ENCODE peak calls at places on chromosome 6, in five cellular contexts. One of them, this sample, is unnamed.

GRCh38 chr6:91276315-91276714 is 689.4 kb upstream of the MAP3K7 start:
- DNase-seq in NT2/D1: no peak
- DNase-seq in GM12878: no peak
- DNase-seq in HepG2: peak; percentile 3
- DNase-seq in H1: no peak
- DNase-seq in this sample: peak; percentile 40

GRCh38 chr6:100465701-100466409 is 1.1 kb upstream of the SIM1 start:
- DNase-seq in GM12878: no peak
- DNase-seq in HepG2: no peak
- DNase-seq in NT2/D1: no peak
- DNase-seq in H1: no peak
- DNase-seq in this sample: no peak

GRCh38 chr6:113522376-113522775 is 334.8 kb upstream of the MARCKS start:
- DNase-seq in HepG2: no peak
- DNase-seq in H1: no peak
- DNase-seq in NT2/D1: no peak
- DNase-seq in GM12878: no peak
- DNase-seq in this sample: no peak

GRCh38 chr6:10487668-10488327 is 33.4 kb upstream of the GCNT2 start:
- DNase-seq in H1: peak; percentile 25
- DNase-seq in HepG2: no peak
- DNase-seq in NT2/D1: no peak
- DNase-seq in GM12878: no peak
- DNase-seq in this sample: no peak

GRCh38 chr6:170485159-170485558 is 67.9 kb downstream of the PSMB1 start:
- DNase-seq in GM12878: no peak
- DNase-seq in HepG2: no peak
- DNase-seq in H1: no peak
- DNase-seq in NT2/D1: no peak
- DNase-seq in this sample: no peak

GRCh38 chr6:35302604-35303218 is 5.1 kb downstream of the DEF6 start:
- DNase-seq in H1: no peak
- DNase-seq in GM12878: peak; percentile 77
- DNase-seq in HepG2: no peak
- DNase-seq in NT2/D1: peak; percentile 20
- DNase-seq in this sample: no peak

GRCh38 chr6:152595507-152595906 is 41.7 kb downstream of the SYNE1 start:
- DNase-seq in HepG2: peak; percentile 16
- DNase-seq in NT2/D1: no peak
- DNase-seq in GM12878: no peak
- DNase-seq in H1: no peak
- DNase-seq in this sample: peak; percentile 45

GRCh38 chr6:116019428-116019827 is 41.3 kb downstream of the FRK start:
- DNase-seq in GM12878: peak; percentile 85
- DNase-seq in NT2/D1: no peak
- DNase-seq in HepG2: no peak
- DNase-seq in H1: no peak
- DNase-seq in this sample: no peak

GRCh38 chr6:149317656-149318571 is at the start of gene TAB2:
- DNase-seq in NT2/D1: no peak
- DNase-seq in H1: no peak
- DNase-seq in GM12878: no peak
- DNase-seq in HepG2: no peak
- DNase-seq in this sample: peak; percentile 44

GRCh38 chr6:51049983-51050877 is 231.6 kb downstream of the TFAP2B start:
- DNase-seq in H1: no peak
- DNase-seq in NT2/D1: no peak
- DNase-seq in HepG2: no peak
- DNase-seq in GM12878: no peak
- DNase-seq in this sample: no peak

GRCh38 chr6:142857609-142858195 is 87.3 kb downstream of the HIVEP2 start:
- DNase-seq in GM12878: no peak
- DNase-seq in NT2/D1: no peak
- DNase-seq in HepG2: no peak
- DNase-seq in H1: no peak
- DNase-seq in this sample: no peak

GRCh38 chr6:35142578-35142977 is 1.4 kb upstream of the TCP11 start:
- DNase-seq in HepG2: no peak
- DNase-seq in GM12878: no peak
- DNase-seq in H1: no peak
- DNase-seq in NT2/D1: no peak
- DNase-seq in this sample: no peak

GRCh38 chr6:118509009-118509617 is 39.0 kb upstream of the PLN start:
- DNase-seq in GM12878: no peak
- DNase-seq in H1: no peak
- DNase-seq in HepG2: peak; percentile 26
- DNase-seq in NT2/D1: peak; percentile 6
- DNase-seq in this sample: peak; percentile 14

GRCh38 chr6:143099647-143100046 is 39.0 kb downstream of the AIG1 start:
- DNase-seq in HepG2: no peak
- DNase-seq in H1: no peak
- DNase-seq in NT2/D1: no peak
- DNase-seq in GM12878: no peak
- DNase-seq in this sample: no peak

GRCh38 chr6:79040083-79040482 is 38.0 kb downstream of the PHIP start:
- DNase-seq in HepG2: no peak
- DNase-seq in GM12878: no peak
- DNase-seq in NT2/D1: no peak
- DNase-seq in H1: no peak
- DNase-seq in this sample: no peak

GRCh38 chr6:46954819-46955520 is 33.2 kb upstream of the ADGRF5 start:
- DNase-seq in HepG2: no peak
- DNase-seq in GM12878: no peak
- DNase-seq in NT2/D1: no peak
- DNase-seq in H1: no peak
- DNase-seq in this sample: no peak

GRCh38 chr6:63805808-63806572 is 170.4 kb downstream of the PHF3 start:
- DNase-seq in NT2/D1: no peak
- DNase-seq in H1: no peak
- DNase-seq in GM12878: no peak
- DNase-seq in HepG2: peak; percentile 84
- DNase-seq in this sample: no peak

GRCh38 chr6:106117579-106117978 is 31.4 kb downstream of the PRDM1 start:
- DNase-seq in H1: no peak
- DNase-seq in GM12878: no peak
- DNase-seq in NT2/D1: no peak
- DNase-seq in HepG2: no peak
- DNase-seq in this sample: no peak

GRCh38 chr6:7257521-7258230 is 55.3 kb downstream of the SSR1 start:
- DNase-seq in H1: no peak
- DNase-seq in HepG2: no peak
- DNase-seq in GM12878: no peak
- DNase-seq in NT2/D1: no peak
- DNase-seq in this sample: no peak

GRCh38 chr6:149454405-149454848 is 30.4 kb downstream of the ZC3H12D start:
- DNase-seq in H1: no peak
- DNase-seq in NT2/D1: no peak
- DNase-seq in HepG2: no peak
- DNase-seq in GM12878: no peak
- DNase-seq in this sample: no peak

GRCh38 chr6:133568970-133569889 is 319.7 kb upstream of the TCF21 start:
- DNase-seq in NT2/D1: peak; percentile 33
- DNase-seq in H1: no peak
- DNase-seq in GM12878: no peak
- DNase-seq in HepG2: peak; percentile 51
- DNase-seq in this sample: peak; percentile 69

GRCh38 chr6:106069478-106069877 is 16.7 kb upstream of the PRDM1 start:
- DNase-seq in H1: no peak
- DNase-seq in NT2/D1: no peak
- DNase-seq in HepG2: peak; percentile 12
- DNase-seq in GM12878: no peak
- DNase-seq in this sample: peak; percentile 50

GRCh38 chr6:42599558-42599957 is 35.7 kb downstream of the UBR2 start:
- DNase-seq in HepG2: no peak
- DNase-seq in NT2/D1: no peak
- DNase-seq in H1: no peak
- DNase-seq in GM12878: no peak
- DNase-seq in this sample: no peak

GRCh38 chr6:30447237-30447636 is 42.1 kb upstream of the HLA-E start:
- DNase-seq in NT2/D1: peak; percentile 77
- DNase-seq in GM12878: no peak
- DNase-seq in H1: peak; percentile 73
- DNase-seq in HepG2: peak; percentile 47
- DNase-seq in this sample: peak; percentile 76

GRCh38 chr6:14880717-14881116 is 365.2 kb upstream of the JARID2 start:
- DNase-seq in GM12878: no peak
- DNase-seq in H1: no peak
- DNase-seq in HepG2: no peak
- DNase-seq in NT2/D1: peak; percentile 16
- DNase-seq in this sample: no peak

GRCh38 chr6:28867078-28867414 is 56.7 kb downstream of the TRIM27 start:
- DNase-seq in NT2/D1: no peak
- DNase-seq in GM12878: no peak
- DNase-seq in H1: no peak
- DNase-seq in HepG2: no peak
- DNase-seq in this sample: no peak

GRCh38 chr6:129059650-129060049 is 176.7 kb downstream of the LAMA2 start:
- DNase-seq in HepG2: no peak
- DNase-seq in GM12878: no peak
- DNase-seq in NT2/D1: no peak
- DNase-seq in H1: no peak
- DNase-seq in this sample: no peak

GRCh38 chr6:21850682-21851081 is 257.1 kb downstream of the SOX4 start:
- DNase-seq in GM12878: no peak
- DNase-seq in NT2/D1: no peak
- DNase-seq in H1: no peak
- DNase-seq in HepG2: no peak
- DNase-seq in this sample: no peak

GRCh38 chr6:157445277-157445676 is 64.3 kb downstream of the ZDHHC14 start:
- DNase-seq in HepG2: no peak
- DNase-seq in GM12878: no peak
- DNase-seq in NT2/D1: no peak
- DNase-seq in H1: no peak
- DNase-seq in this sample: no peak

GRCh38 chr6:144469144-144469575 is 184.0 kb downstream of the UTRN start:
- DNase-seq in NT2/D1: no peak
- DNase-seq in GM12878: peak; percentile 15
- DNase-seq in H1: no peak
- DNase-seq in HepG2: no peak
- DNase-seq in this sample: no peak

GRCh38 chr6:28953039-28953872 is 29.5 kb upstream of the TRIM27 start:
- DNase-seq in NT2/D1: no peak
- DNase-seq in H1: peak; percentile 41
- DNase-seq in GM12878: peak; percentile 56
- DNase-seq in HepG2: peak; percentile 74
- DNase-seq in this sample: peak; percentile 42

GRCh38 chr6:70706491-70707123 is 38.9 kb downstream of the SMAP1 start:
- DNase-seq in H1: no peak
- DNase-seq in NT2/D1: no peak
- DNase-seq in GM12878: no peak
- DNase-seq in HepG2: peak; percentile 20
- DNase-seq in this sample: no peak
- TF ChIP-seq SUZ12 in H1: no peak
- TF ChIP-seq SUZ12 in NT2/D1: no peak
- TF ChIP-seq SUZ12 in GM12878: no peak
- TF ChIP-seq SUZ12 in HepG2: no peak
- TF ChIP-seq SUZ12 in this sample: no peak

GRCh38 chr6:40932366-40932765 is 106.7 kb downstream of the UNC5CL start:
- DNase-seq in H1: no peak
- DNase-seq in GM12878: no peak
- DNase-seq in NT2/D1: no peak
- DNase-seq in HepG2: no peak
- DNase-seq in this sample: no peak
- TF ChIP-seq SUZ12 in H1: no peak
- TF ChIP-seq SUZ12 in GM12878: no peak
- TF ChIP-seq SUZ12 in NT2/D1: no peak
- TF ChIP-seq SUZ12 in HepG2: no peak
- TF ChIP-seq SUZ12 in this sample: no peak

DNA sequence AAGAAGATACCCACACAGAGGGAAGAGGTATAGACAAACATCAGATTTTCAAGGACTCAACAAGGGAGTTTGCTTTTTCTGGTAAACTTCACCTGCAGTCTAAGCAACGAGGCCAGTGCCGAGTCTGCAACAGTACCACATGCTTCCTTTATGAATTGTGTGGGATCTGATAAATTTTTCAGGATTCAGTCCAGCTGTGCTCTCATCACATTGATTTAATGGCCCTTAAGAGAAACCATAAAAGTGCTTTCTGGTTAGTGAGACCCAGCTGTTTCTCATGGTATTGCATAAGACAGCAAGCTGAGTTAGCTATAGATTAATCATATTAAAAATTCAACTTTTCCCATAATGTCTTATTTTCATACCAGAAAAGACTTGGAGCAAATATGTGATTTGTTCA is 291.4 kb downstream of the CENPW start:
- DNase-seq in GM12878: no peak
- DNase-seq in HepG2: no peak
- DNase-seq in H1: no peak
- DNase-seq in NT2/D1: no peak
- DNase-seq in this sample: no peak
- TF ChIP-seq SUZ12 in GM12878: no peak
- TF ChIP-seq SUZ12 in HepG2: no peak
- TF ChIP-seq SUZ12 in H1: no peak
- TF ChIP-seq SUZ12 in NT2/D1: no peak
- TF ChIP-seq SUZ12 in this sample: no peak

GRCh38 chr6:1605822-1606532 is 3.7 kb upstream of the FOXC1 start:
- DNase-seq in GM12878: no peak
- DNase-seq in HepG2: no peak
- DNase-seq in H1: no peak
- DNase-seq in NT2/D1: no peak
- DNase-seq in this sample: no peak
- TF ChIP-seq SUZ12 in GM12878: peak; percentile 47
- TF ChIP-seq SUZ12 in HepG2: no peak
- TF ChIP-seq SUZ12 in H1: peak; percentile 55
- TF ChIP-seq SUZ12 in NT2/D1: no peak
- TF ChIP-seq SUZ12 in this sample: no peak

This sample was measured in HEK293T.